ENCODE peak calls at places on chromosomes 7 and 10, in five cellular contexts. X is neuronal stem cell, Y is H9, E is mesenchymal stem cell, A is H1. Z is an unnamed sample.

GRCh38 chr7:6153646-6154541 is 118.5 kb downstream of the CYTH3 start:
- DNase-seq in X (no peak), Y (no peak), E (no peak), A (no peak), Z (no peak)

GRCh38 chr10:71285180-71285545 is 33.9 kb upstream of the SLC29A3 start:
- DNase-seq in X (peak), Y (peak), E (peak), A (no peak), Z (peak)

GRCh38 chr7:142563470-142563869 is 185.8 kb upstream of the PRSS1 start:
- DNase-seq in X (no peak), Y (no peak), E (no peak), A (no peak), Z (peak)

GRCh38 chr7:111560773-111561658 is 1.3 kb downstream of the IMMP2L start:
- DNase-seq in X (no peak), Y (no peak), E (peak), A (no peak), Z (peak)

GRCh38 chr7:75866497-75867389 is 12.1 kb upstream of the RHBDD2 start:
- DNase-seq in X (peak), Y (peak), E (peak), A (no peak), Z (peak)

GRCh38 chr10:33163941-33164824 is 170.3 kb downstream of the NRP1 start:
- DNase-seq in X (no peak), Y (no peak), E (peak), A (no peak), Z (no peak)

GRCh38 chr10:92692697-92693533 is 3.2 kb downstream of the HHEX start:
- DNase-seq in X (peak), Y (no peak), E (peak), A (no peak), Z (no peak)

GRCh38 chr7:35906191-35906908 is 105.5 kb downstream of the SEPTIN7 start:
- DNase-seq in X (peak), Y (peak), E (peak), A (peak), Z (peak)

GRCh38 chr7:114650491-114650890 is 235.9 kb downstream of the FOXP2 start:
- DNase-seq in X (no peak), Y (no peak), E (no peak), A (no peak), Z (no peak)

GRCh38 chr10:132546567-132547420 is 9.2 kb downstream of the INPP5A start:
- DNase-seq in X (no peak), Y (no peak), E (no peak), A (no peak), Z (no peak)

GRCh38 chr10:28530751-28531150 is 2.2 kb upstream of the WAC start:
- DNase-seq in X (no peak), Y (no peak), E (no peak), A (no peak), Z (peak)

GRCh38 chr10:34960983-34961382 is 129.2 kb downstream of the CUL2 start:
- DNase-seq in X (no peak), Y (no peak), E (peak), A (no peak), Z (peak)

GRCh38 chr7:114658188-114658587 is 243.6 kb downstream of the FOXP2 start:
- DNase-seq in X (no peak), Y (no peak), E (no peak), A (no peak), Z (no peak)

GRCh38 chr7:67618569-67619543 is 622.2 kb downstream of the TYW1 start:
- DNase-seq in X (no peak), Y (peak), E (no peak), A (peak), Z (no peak)

GRCh38 chr7:120168066-120168465 is 104.9 kb upstream of the KCND2 start:
- DNase-seq in X (no peak), Y (no peak), E (peak), A (no peak), Z (peak)

GRCh38 chr7:130947792-130948580 is 214.0 kb upstream of the KLF14 start:
- DNase-seq in X (no peak), Y (no peak), E (no peak), A (no peak), Z (no peak)

GRCh38 chr10:4686644-4686996 is 139.4 kb upstream of the AKR1E2 start:
- DNase-seq in X (no peak), Y (no peak), E (peak), A (no peak), Z (peak)

GRCh38 chr10:125152646-125153368 is 7.6 kb downstream of the CTBP2 start:
- DNase-seq in X (no peak), Y (peak), E (peak), A (no peak), Z (no peak)

GRCh38 chr10:63681965-63682704 is 160.9 kb downstream of the REEP3 start:
- DNase-seq in X (no peak), Y (no peak), E (peak), A (no peak), Z (peak)

GRCh38 chr7:139915864-139916716 is 87.0 kb downstream of the TBXAS1 start:
- DNase-seq in X (no peak), Y (no peak), E (peak), A (no peak), Z (peak)

GRCh38 chr7:17320642-17321041 is 22.2 kb downstream of the AHR start:
- DNase-seq in X (no peak), Y (no peak), E (no peak), A (no peak), Z (no peak)

GRCh38 chr7:103630318-103630717 is 184.3 kb upstream of the SLC26A5 start:
- DNase-seq in X (no peak), Y (no peak), E (no peak), A (no peak), Z (peak)

GRCh38 chr7:110544199-110544598 is 546.7 kb upstream of the LRRN3 start:
- DNase-seq in X (no peak), Y (no peak), E (peak), A (no peak), Z (peak)

GRCh38 chr7:43761919-43762318 is 3.4 kb downstream of the BLVRA start:
- DNase-seq in X (no peak), Y (no peak), E (no peak), A (no peak), Z (peak)

GRCh38 chr7:143477501-143478150 is at the start of gene TAS2R41:
- DNase-seq in X (no peak), Y (no peak), E (no peak), A (no peak), Z (no peak)

GRCh38 chr7:137967143-137968018 is 34.5 kb downstream of the CREB3L2 start:
- DNase-seq in X (no peak), Y (peak), E (peak), A (no peak), Z (peak)

GRCh38 chr7:101554584-101555268 is 74.4 kb downstream of the MYL10 start:
- DNase-seq in X (no peak), Y (peak), E (no peak), A (no peak), Z (no peak)

GRCh38 chr7:46288010-46288409 is 366.9 kb upstream of the IGFBP3 start:
- DNase-seq in X (no peak), Y (no peak), E (no peak), A (no peak), Z (no peak)

GRCh38 chr10:116683821-116684220 is 58.5 kb downstream of the HSPA12A start:
- DNase-seq in X (no peak), Y (no peak), E (no peak), A (no peak), Z (no peak)

GRCh38 chr7:38542156-38542555 is 89.0 kb downstream of the AMPH start:
- DNase-seq in X (no peak), Y (no peak), E (no peak), A (no peak), Z (peak)

GRCh38 chr10:31836569-31837406 is 91.8 kb downstream of the ARHGAP12 start:
- DNase-seq in X (peak), Y (peak), E (peak), A (no peak), Z (peak)

GRCh38 chr7:24255139-24255538 is 28.9 kb upstream of the NPY start:
- DNase-seq in X (no peak), Y (no peak), E (no peak), A (no peak), Z (no peak)

GRCh38 chr7:149883452-149883861 is 9.7 kb downstream of the ATP6V0E2 start:
- DNase-seq in X (peak), Y (peak), E (peak), A (peak), Z (peak)

GRCh38 chr7:148327379-148327778 is 263.2 kb upstream of the C7orf33 start:
- DNase-seq in X (no peak), Y (no peak), E (peak), A (no peak), Z (no peak)

GRCh38 chr7:40655426-40655825 is 520.6 kb downstream of the SUGCT start:
- DNase-seq in X (no peak), Y (no peak), E (no peak), A (no peak), Z (no peak)

GRCh38 chr7:40654171-40654570 is 519.4 kb downstream of the SUGCT start:
- DNase-seq in X (no peak), Y (no peak), E (no peak), A (no peak), Z (no peak)

GRCh38 chr7:40658731-40659130 is 523.9 kb downstream of the SUGCT start:
- DNase-seq in X (no peak), Y (no peak), E (peak), A (no peak), Z (peak)

GRCh38 chr7:40656349-40656748 is 521.5 kb downstream of the SUGCT start:
- DNase-seq in X (no peak), Y (no peak), E (no peak), A (no peak), Z (no peak)

GRCh38 chr7:40659231-40659630 is 524.4 kb downstream of the SUGCT start:
- DNase-seq in X (no peak), Y (no peak), E (no peak), A (no peak), Z (peak)
- H2AFZ ChIP-seq in X (no peak), Y (no peak), E (no peak), A (no peak), Z (no peak)

GRCh38 chr7:3336042-3336665 is 35.1 kb downstream of the SDK1 start:
- DNase-seq in X (no peak), Y (no peak), E (no peak), A (no peak), Z (no peak)
- H3K4ac ChIP-seq in X (no peak), Y (no peak), E (no peak), A (no peak), Z (no peak)

DNA sequence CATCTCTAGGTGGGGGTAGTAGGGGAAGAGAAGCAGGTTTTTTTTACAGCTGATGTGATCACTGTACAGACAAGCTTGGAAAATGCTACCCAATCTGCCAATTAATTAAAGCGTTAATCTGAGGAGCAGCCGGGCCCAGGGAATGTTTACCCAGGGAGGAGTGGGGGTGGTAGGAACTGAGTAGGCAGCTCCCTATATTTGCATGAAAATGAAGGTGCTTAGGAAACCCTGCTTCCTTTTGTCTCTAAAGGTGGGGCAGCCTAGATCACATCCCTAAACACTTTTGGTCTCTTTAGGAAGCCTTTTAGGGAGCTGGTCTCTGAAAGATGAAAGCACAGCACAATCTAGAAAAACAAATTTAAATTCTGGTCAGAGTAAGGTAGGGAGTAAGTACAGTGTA is 53.0 kb upstream of the NFKB2 start:
- DNase-seq in X (no peak), Y (peak), E (peak), A (peak), Z (peak)
- H4K91ac ChIP-seq in X (no peak), Y (no peak), E (no peak), A (no peak), Z (peak)

GRCh38 chr7:63900394-63901203 is 98.0 kb upstream of the ZNF722 start:
- DNase-seq in X (no peak), Y (no peak), E (no peak), A (no peak), Z (no peak)

DNA sequence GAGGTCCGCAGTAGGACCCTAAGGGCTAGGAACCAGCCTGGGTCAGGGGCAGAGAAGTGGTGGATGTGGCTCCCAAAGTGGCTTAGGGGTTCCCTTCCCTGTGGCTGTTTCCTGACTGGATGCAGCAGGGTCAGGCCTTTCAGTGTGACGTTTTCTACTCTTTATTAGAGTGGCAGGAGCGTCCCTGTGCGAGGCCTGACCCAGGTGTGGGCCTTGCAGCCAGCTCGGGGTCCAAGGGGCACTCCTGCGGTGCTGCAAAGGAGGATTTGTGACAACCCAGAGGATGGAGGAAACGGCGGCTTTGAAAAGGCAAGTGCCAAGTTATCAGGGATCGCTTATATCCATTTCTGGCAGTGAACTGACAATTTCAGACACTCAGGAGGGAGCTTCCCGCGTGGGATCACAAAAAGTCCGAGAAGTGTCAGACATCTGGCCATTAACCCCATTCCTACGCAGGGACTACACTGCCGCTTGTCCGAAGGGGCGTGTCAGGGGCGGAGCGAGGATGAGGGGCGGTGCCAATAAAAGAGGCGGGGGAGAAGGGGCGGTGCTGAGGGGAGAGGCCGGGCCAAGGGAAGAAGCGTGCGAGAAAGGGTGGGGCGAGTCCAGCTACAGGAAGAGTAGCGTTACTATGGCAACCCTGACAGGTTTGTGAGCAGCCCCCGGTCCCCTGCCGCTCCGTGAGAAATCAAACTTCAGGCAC is 98.8 kb upstream of the ZNF722 start:
- DNase-seq in X (no peak), Y (no peak), E (no peak), A (no peak), Z (no peak)
- H2AFZ ChIP-seq in X (no peak), Y (no peak), E (no peak), A (no peak), Z (no peak)

DNA sequence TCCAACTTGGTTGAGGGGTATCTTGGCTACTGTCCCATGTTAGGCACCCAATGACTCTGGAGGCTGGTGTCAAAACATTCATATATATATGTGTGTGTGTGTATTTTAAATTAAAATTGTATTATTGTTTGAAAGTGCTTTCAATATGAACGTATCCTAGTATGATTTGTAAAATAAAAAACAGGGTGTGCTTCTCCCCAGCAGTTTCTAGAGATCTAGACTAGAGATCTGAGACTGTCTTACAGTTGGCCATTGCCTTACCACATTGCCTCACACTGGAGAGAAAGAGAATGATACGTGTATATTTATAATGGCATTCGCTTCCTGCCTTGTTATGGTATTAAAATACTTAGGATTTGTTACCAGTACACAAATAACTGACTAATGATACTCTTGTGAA is 1.2 kb downstream of the BAG3 start:
- DNase-seq in X (no peak), Y (no peak), E (peak), A (no peak), Z (peak)
- H3K4ac ChIP-seq in X (no peak), Y (no peak), E (peak), A (no peak), Z (peak)

DNA sequence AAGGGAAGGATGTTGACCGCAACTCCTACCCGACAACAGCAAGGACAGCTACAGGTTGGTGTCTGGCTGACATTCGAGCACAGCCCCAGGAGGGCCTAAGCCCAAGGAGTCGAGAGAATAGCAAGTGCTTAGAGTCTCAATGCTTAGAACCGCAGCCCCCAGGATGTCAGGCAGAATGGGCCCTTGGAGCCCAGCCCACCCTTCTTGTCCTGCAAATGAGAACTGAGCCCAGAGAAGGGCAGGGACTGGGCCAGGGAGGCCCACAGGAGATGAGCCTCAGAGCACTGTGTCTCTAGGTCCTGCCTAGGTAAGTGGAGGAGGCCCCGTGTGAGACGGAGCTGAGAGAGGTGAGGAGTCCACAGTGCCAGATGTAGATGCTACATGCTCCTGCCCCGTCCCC is 173.3 kb upstream of the ZMIZ1 start:
- DNase-seq in X (no peak), Y (peak), E (no peak), A (no peak), Z (no peak)
- H4K91ac ChIP-seq in X (no peak), Y (no peak), E (no peak), A (no peak), Z (no peak)

DNA sequence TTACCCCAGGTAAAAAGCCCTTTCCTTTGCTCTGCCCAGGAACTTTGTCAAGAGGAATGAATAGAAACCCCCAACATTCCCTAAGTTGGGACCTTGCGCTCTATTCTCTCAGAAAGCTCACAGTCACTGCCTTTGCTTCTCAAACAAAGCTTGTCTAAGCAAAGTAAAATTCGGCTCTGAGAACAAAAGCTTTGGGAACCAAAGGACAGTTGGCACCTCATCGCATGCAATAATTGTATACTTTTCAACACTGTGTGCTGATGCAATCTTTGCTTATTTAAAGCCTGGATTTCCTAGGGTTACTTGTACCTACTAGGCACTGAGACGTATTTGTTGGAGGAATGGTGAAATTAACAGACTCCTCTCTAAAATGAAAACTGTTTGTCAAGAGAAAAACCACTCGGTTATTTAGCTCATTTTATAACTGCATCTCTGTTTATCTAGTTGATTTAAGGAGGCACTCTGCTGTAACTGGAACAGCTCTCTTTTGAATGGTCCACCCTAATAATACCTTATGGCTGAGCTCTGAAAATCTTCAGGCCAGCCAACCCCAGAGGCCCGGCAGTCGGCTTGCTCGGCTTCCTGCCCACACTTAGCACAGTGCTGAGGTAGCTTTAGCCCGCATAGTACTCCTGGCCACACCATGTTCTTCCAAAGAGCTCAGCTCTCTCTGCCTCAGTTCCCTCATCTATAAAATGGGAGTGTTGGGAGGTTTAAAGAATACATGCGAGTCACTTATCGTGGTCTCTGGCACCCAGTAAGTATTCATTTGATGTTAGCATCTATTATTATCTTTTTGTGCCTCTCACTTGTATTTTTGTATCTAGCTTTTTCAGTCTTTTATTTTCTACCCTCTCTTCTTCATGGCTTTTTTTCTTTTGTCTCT is 80.2 kb upstream of the PRR15 start:
- DNase-seq in X (no peak), Y (no peak), E (peak), A (no peak), Z (no peak)
- H2AFZ ChIP-seq in X (no peak), Y (no peak), E (no peak), A (no peak), Z (no peak)